ENCODE peak calls at places on chromosomes 3 and 15, in nine cellular contexts. L is Panc1; I is psoas muscle; X is CD4-positive, alpha-beta T cell; Q is lower lobe of right lung; T is ovary; D is upper lobe of right lung; F is Peyer's patch; Z is PC-3. A is an unnamed sample.
A peak's percentile ranks its signal among the peaks of the same experiment; 100 is the strongest.

GRCh38 chr3:144053121-144053520 is 81.5 kb downstream of the DIPK2A start:
- DNase-seq in Q (no peak), I (no peak), Z (peak; percentile 91), X (no peak), L (no peak), D (no peak), T (no peak), F (no peak), A (no peak)

GRCh38 chr3:128496019-128496601 is 3.1 kb upstream of the GATA2 start:
- DNase-seq in I (no peak), X (no peak), Q (no peak), L (no peak), Z (no peak), F (no peak), D (no peak), T (no peak), A (no peak)

GRCh38 chr3:56296361-56296760 is 171.9 kb downstream of the ERC2 start:
- DNase-seq in L (no peak), I (no peak), Z (no peak), Q (no peak), T (no peak), D (no peak), F (no peak), X (no peak), A (no peak)

GRCh38 chr3:53187430-53187829 is 26.4 kb downstream of the PRKCD start:
- DNase-seq in Z (peak; percentile 34), Q (no peak), T (no peak), D (no peak), X (no peak), F (no peak), L (no peak), I (no peak), A (no peak)

GRCh38 chr3:65107174-65107573 is 419.4 kb upstream of the ADAMTS9 start:
- DNase-seq in L (no peak), I (no peak), D (no peak), Q (no peak), Z (no peak), F (no peak), T (no peak), X (no peak), A (no peak)

GRCh38 chr15:73017987-73018386 is 34.3 kb upstream of the NEO1 start:
- DNase-seq in D (no peak), I (no peak), F (no peak), Z (no peak), X (no peak), Q (no peak), T (no peak), L (no peak), A (no peak)

GRCh38 chr3:193640165-193640706 is 47.2 kb downstream of the OPA1 start:
- DNase-seq in X (no peak), D (no peak), T (no peak), Q (no peak), Z (no peak), L (no peak), F (no peak), I (no peak), A (no peak)

GRCh38 chr3:70990723-70991122 is 592.8 kb downstream of the FOXP1 start:
- DNase-seq in T (no peak), D (no peak), F (no peak), I (no peak), Q (no peak), L (no peak), X (no peak), Z (no peak), A (no peak)

GRCh38 chr3:168604767-168605166 is 509.0 kb upstream of the GOLIM4 start:
- DNase-seq in I (no peak), D (no peak), X (no peak), L (no peak), Z (no peak), T (no peak), F (no peak), Q (no peak), A (no peak)

GRCh38 chr3:62525276-62525675 is 151.9 kb upstream of the FEZF2 start:
- DNase-seq in D (no peak), Q (no peak), L (no peak), T (no peak), X (no peak), I (no peak), Z (no peak), F (no peak), A (no peak)

GRCh38 chr15:70632079-70632850 is 131.1 kb downstream of the UACA start:
- DNase-seq in Q (no peak), X (no peak), F (no peak), L (no peak), I (no peak), Z (peak; percentile 72), T (no peak), D (no peak), A (no peak)

GRCh38 chr3:45409369-45409768 is 21.0 kb downstream of the LARS2 start:
- DNase-seq in Q (no peak), F (no peak), D (no peak), I (no peak), Z (no peak), X (no peak), L (no peak), T (no peak), A (no peak)

GRCh38 chr3:188349276-188349962 is 195.5 kb downstream of the LPP start:
- DNase-seq in Z (peak; percentile 18), F (no peak), Q (no peak), L (no peak), D (no peak), X (no peak), T (no peak), I (no peak), A (no peak)

DNA sequence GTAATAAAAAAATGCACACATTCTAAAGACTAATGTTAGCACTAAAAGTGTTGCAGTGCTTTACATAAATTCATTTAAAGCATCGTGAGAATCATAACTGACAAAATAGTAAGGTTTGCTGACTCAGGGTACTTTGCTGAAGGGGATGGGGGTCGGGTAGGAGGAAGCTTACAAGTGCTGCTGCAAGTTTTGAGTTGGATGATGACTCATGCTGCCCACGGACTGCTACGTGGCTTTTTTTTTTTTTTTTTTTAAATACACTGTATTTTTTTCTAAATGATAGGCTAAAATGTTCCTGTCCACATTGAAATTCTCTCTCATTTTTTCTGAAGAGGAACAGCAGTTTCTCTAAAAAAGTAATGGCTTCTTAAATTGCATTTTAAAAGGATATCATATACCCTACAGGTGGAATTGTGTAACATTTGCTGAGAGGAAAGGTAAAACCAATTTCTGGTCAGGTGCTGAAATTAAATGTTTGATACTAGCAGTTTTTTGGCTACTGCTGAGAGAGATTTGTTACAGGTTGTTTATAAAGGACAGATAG is 2.2 kb downstream of the MAPK6 start:
- DNase-seq in Z (peak; percentile 71), L (peak; percentile 63), X (peak; percentile 33), F (peak; percentile 54), T (peak; percentile 41), I (no peak), Q (no peak), D (no peak), A (peak; percentile 34)
- TF ChIP-seq CTCF in Z (no peak), L (no peak), X (no peak), F (no peak), T (no peak), I (no peak), Q (no peak), D (no peak), A (no peak)

GRCh38 chr15:34128898-34129297 is 27.0 kb downstream of the PGBD4 start:
- DNase-seq in D (no peak), Z (no peak), L (no peak), X (no peak), F (no peak), Q (no peak), T (no peak), I (no peak), A (no peak)

GRCh38 chr15:34132881-34133280 is 31.0 kb downstream of the PGBD4 start:
- DNase-seq in D (no peak), Z (no peak), T (no peak), I (no peak), X (no peak), L (no peak), F (no peak), Q (no peak), A (no peak)

DNA sequence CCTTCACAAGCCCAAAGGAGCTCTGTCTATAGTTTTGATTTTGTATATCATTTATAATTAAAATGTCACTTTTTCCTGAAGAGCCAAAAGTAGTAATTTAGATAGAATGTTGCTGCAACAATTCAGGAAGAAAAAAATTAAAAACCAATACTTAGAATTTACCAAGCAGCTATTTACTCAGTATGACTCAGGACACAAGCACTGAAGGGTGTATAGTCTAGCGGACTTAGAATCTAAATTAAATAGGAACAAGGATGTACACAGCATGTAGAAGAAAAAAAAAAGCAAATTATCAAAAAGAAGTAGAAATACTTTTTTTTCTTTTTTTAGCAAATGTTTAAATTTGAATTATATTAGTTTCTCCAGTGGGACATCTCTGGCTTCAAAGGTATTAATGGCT is 31.6 kb downstream of the PGBD4 start:
- DNase-seq in I (no peak), T (no peak), L (no peak), X (no peak), Z (peak; percentile 53), Q (no peak), D (no peak), F (no peak), A (no peak)
- TF ChIP-seq CTCF in I (no peak), T (no peak), L (no peak), X (no peak), Z (no peak), Q (no peak), D (no peak), F (no peak), A (no peak)

DNA sequence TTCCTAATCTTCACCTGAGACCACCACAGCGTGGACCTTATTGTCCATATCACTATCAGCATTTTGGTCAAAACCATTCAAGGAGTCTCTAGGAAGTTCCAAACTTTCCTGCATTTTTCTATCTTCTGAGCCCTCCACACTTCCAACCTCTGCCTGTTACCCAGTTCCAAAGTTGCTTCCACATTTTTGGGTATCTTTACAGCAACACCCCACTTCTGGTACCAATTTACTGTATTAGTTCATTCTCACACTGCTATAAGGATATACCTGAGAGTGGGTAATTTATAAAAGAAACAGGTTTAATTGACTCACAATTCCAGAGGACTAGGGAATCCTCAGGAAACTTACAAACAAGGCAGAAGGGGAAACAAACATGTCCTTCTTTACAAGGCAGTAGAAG is 103.3 kb upstream of the CBLB start:
- DNase-seq in T (no peak), Q (no peak), D (no peak), X (no peak), L (no peak), I (no peak), F (no peak), Z (no peak), A (no peak)
- TF ChIP-seq CTCF in T (no peak), Q (no peak), D (no peak), X (no peak), L (no peak), I (no peak), F (no peak), Z (no peak), A (no peak)

GRCh38 chr3:147118611-147119010 is 287.7 kb downstream of the ZIC4 start:
- DNase-seq in F (no peak), X (no peak), T (no peak), I (no peak), D (no peak), Z (no peak), L (no peak), Q (no peak), A (no peak)

GRCh38 chr3:147117631-147118030 is 288.7 kb downstream of the ZIC4 start:
- DNase-seq in L (no peak), Z (no peak), X (no peak), I (no peak), F (no peak), Q (no peak), D (no peak), T (no peak), A (no peak)

GRCh38 chr3:147119346-147119745 is 287.0 kb downstream of the ZIC4 start:
- DNase-seq in L (no peak), T (no peak), Q (no peak), D (no peak), I (no peak), F (no peak), Z (no peak), X (no peak), A (no peak)

GRCh38 chr3:147120029-147120428 is 286.3 kb downstream of the ZIC4 start:
- DNase-seq in L (no peak), T (no peak), I (no peak), F (no peak), Q (no peak), X (no peak), D (no peak), Z (peak; percentile 40), A (no peak)
- TF ChIP-seq CTCF in L (peak; percentile 40), T (no peak), I (peak; percentile 9), F (no peak), Q (peak; percentile 13), X (no peak), D (peak; percentile 27), Z (peak; percentile 70), A (no peak)